ENCODE peak calls at places on chromosomes 7 and 10, in seven cellular contexts. W, U, I, O, H, E and V are unnamed samples.

GRCh38 chr10:79147796-79148451 is 79.2 kb downstream of the ZMIZ1 start:
- DNase-seq in W (no peak), U (no peak), I (no peak), O (no peak), H (no peak), E (no peak), V (no peak)

GRCh38 chr7:45592230-45592991 is 18.2 kb downstream of the ADCY1 start:
- DNase-seq in W (no peak), U (no peak), I (peak; percentile 24), O (no peak), H (no peak), E (no peak), V (no peak)

GRCh38 chr10:16854623-16855022 is 37.4 kb upstream of the RSU1 start:
- DNase-seq in W (peak; percentile 27), U (no peak), I (no peak), O (no peak), H (peak; percentile 12), E (peak; percentile 56), V (no peak)

GRCh38 chr7:135743907-135744789 is 4.5 kb downstream of the FAM180A start:
- DNase-seq in W (no peak), U (no peak), I (no peak), O (peak; percentile 40), H (no peak), E (no peak), V (no peak)

GRCh38 chr10:59880976-59881510 is 25.3 kb downstream of the CCDC6 start:
- DNase-seq in W (no peak), U (no peak), I (no peak), O (no peak), H (no peak), E (no peak), V (no peak)

GRCh38 chr7:39265912-39266591 is 288.3 kb downstream of the POU6F2 start:
- DNase-seq in W (no peak), U (no peak), I (no peak), O (no peak), H (no peak), E (no peak), V (no peak)

GRCh38 chr7:22378199-22378961 is 21.4 kb upstream of the RAPGEF5 start:
- DNase-seq in W (no peak), U (no peak), I (no peak), O (no peak), H (no peak), E (no peak), V (no peak)

GRCh38 chr10:69728335-69728861 is 73.3 kb upstream of the COL13A1 start:
- DNase-seq in W (peak; percentile 55), U (no peak), I (no peak), O (no peak), H (peak; percentile 49), E (peak; percentile 87), V (no peak)

GRCh38 chr7:86320341-86320740 is 323.4 kb upstream of the GRM3 start:
- DNase-seq in W (no peak), U (no peak), I (no peak), O (no peak), H (no peak), E (no peak), V (no peak)

GRCh38 chr10:5975641-5976473 is 1.5 kb downstream of the IL15RA start:
- DNase-seq in W (no peak), U (peak; percentile 32), I (peak; percentile 49), O (peak; percentile 71), H (no peak), E (peak; percentile 66), V (no peak)

GRCh38 chr10:45241865-45242518 is 73.4 kb downstream of the OR13A1 start:
- DNase-seq in W (no peak), U (no peak), I (no peak), O (no peak), H (no peak), E (peak; percentile 10), V (no peak)

GRCh38 chr7:589781-590575 is 70.3 kb upstream of the PDGFA start:
- DNase-seq in W (no peak), U (no peak), I (no peak), O (no peak), H (no peak), E (no peak), V (no peak)

GRCh38 chr7:593324-594115 is 73.9 kb upstream of the PDGFA start:
- DNase-seq in W (no peak), U (no peak), I (no peak), O (no peak), H (no peak), E (no peak), V (no peak)

GRCh38 chr7:594212-594913 is 74.7 kb upstream of the PDGFA start:
- DNase-seq in W (no peak), U (no peak), I (no peak), O (no peak), H (no peak), E (no peak), V (no peak)

GRCh38 chr7:590731-591551 is 71.3 kb upstream of the PDGFA start:
- DNase-seq in W (no peak), U (no peak), I (no peak), O (peak; percentile 54), H (no peak), E (no peak), V (no peak)

GRCh38 chr7:591856-592628 is 72.4 kb upstream of the PDGFA start:
- DNase-seq in W (no peak), U (no peak), I (no peak), O (no peak), H (no peak), E (no peak), V (no peak)
- TF ChIP-seq POLR2A in W (no peak), U (no peak), I (no peak), O (no peak), H (no peak), E (no peak), V (no peak)

GRCh38 chr7:99674995-99675742 is 4.6 kb downstream of the CYP3A5 start:
- DNase-seq in W (no peak), U (no peak), I (no peak), O (no peak), H (no peak), E (no peak), V (no peak)

GRCh38 chr7:99679032-99679399 is 780 bp downstream of the CYP3A5 start:
- DNase-seq in W (peak; percentile 70), U (no peak), I (peak; percentile 32), O (no peak), H (peak; percentile 89), E (no peak), V (no peak)

GRCh38 chr7:99677013-99677412 is 2.8 kb downstream of the CYP3A5 start:
- DNase-seq in W (no peak), U (no peak), I (no peak), O (no peak), H (no peak), E (no peak), V (no peak)

GRCh38 chr7:99677646-99678045 is 2.1 kb downstream of the CYP3A5 start:
- DNase-seq in W (no peak), U (no peak), I (no peak), O (no peak), H (no peak), E (no peak), V (no peak)

DNA sequence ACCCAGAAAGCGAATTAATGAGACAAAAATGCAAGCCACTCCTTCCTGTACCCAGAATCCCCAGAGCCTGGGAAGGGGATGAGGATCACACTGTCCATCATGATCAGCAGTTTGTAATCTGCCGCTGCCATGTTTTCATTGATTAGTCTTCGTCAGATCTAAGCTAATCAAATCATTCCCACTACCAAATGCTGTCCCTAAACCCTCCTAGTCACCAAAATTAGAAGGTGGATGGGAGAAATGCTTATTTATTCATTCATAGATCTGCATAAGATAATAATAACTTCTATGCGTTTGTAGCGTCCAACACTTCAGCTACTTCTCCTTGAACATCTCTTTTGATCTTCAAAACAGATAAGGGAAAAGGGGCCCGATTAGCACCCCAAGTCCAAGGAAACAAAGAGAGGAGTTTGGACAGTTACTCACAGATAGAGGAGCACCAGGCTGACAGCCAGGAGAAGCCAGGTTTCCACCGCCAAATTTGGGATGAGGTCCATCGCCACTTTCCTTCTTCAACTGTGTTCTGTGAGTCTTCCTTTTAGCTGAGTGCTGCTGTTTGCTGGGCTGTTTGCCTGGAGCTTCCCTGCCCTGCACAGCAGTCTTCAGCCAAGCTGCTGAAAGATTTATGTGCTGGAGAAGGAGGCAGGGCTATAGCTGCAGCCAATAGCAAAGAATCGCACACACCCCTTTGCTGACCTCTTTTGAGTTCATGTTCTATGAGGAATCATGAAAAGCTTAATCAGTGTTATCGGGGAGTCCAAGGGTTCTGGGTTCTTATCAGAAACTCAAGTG is at the start of gene CYP3A5:
- DNase-seq in W (peak; percentile 31), U (peak; percentile 25), I (peak; percentile 80), O (peak; percentile 32), H (peak; percentile 43), E (no peak), V (no peak)
- TF ChIP-seq POLR2A in W (peak; percentile 38), U (no peak), I (no peak), O (no peak), H (peak; percentile 47), E (no peak), V (no peak)

GRCh38 chr10:24206926-24207701 is 1.8 kb upstream of the KIAA1217 start:
- DNase-seq in W (no peak), U (no peak), I (no peak), O (no peak), H (no peak), E (no peak), V (no peak)

GRCh38 chr10:24209421-24209770 is 458 bp downstream of the KIAA1217 start:
- DNase-seq in W (no peak), U (no peak), I (no peak), O (no peak), H (no peak), E (no peak), V (no peak)

GRCh38 chr10:24209946-24210491 is 1.1 kb downstream of the KIAA1217 start:
- DNase-seq in W (peak; percentile 18), U (no peak), I (no peak), O (peak; percentile 22), H (peak; percentile 14), E (peak; percentile 2), V (no peak)

GRCh38 chr10:24207781-24208611 is 942 bp upstream of the KIAA1217 start:
- DNase-seq in W (no peak), U (no peak), I (peak; percentile 36), O (no peak), H (peak; percentile 10), E (peak; percentile 6), V (no peak)

DNA sequence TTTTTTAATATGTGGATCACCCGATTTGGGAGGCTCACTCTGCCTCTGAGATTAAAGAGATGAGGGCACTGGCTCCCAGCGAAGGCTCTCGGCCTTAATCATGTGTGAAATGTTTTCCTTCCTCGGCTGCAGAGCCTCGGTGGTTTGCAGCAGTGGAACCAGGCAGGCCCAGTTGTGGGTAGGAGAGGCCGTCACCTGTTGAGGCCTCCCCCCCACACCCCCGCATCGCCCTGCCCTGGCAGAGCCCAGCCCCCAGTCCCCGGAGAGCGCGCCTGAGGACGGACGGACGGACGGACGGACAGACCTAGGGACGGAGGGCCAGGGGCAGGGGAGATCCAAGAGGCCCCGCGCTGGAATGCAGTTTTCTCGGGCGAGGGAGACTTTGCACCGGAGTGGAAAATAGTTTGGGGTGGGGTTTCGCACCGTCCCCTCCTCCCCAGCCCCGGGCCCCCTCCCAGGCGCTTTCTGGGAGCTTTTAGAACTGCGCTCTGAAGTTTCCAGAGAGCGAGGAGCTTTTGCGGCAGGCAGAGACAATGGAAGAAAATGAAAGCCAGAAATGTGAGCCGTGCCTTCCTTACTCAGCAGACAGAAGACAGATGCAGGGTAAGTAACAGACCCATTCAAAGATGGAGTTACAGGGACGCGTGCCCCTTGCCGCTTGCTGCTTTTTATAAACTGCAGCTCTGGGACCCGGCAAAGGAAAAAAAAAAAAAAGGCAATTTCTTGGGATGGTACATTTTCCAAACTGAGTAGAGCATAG is at the start of gene KIAA1217:
- DNase-seq in W (no peak), U (peak; percentile 74), I (peak; percentile 39), O (peak; percentile 21), H (no peak), E (peak; percentile 7), V (no peak)
- TF ChIP-seq POLR2A in W (no peak), U (peak; percentile 66), I (no peak), O (no peak), H (no peak), E (no peak), V (no peak)

GRCh38 chr10:130110236-130111114 is at the start of gene C10orf143:
- DNase-seq in W (peak; percentile 71), U (peak; percentile 96), I (peak; percentile 98), O (peak; percentile 99), H (peak; percentile 98), E (peak; percentile 98), V (peak; percentile 95)
- TF ChIP-seq POLR2A in W (no peak), U (peak; percentile 81), I (no peak), O (peak; percentile 87), H (peak; percentile 94), E (peak; percentile 89), V (peak; percentile 50)